ENCODE peak calls at places on chromosomes 6 and 20, in ten cellular contexts. C is RWPE1; O is foreskin fibroblast; J is AG04450; X is stimulated activated naive CD8-positive, alpha-beta T cell treated with anti-CD3 and anti-CD28 coated beads, Interleukin-15, amount 100 ng/mL, for 72 hours; A is fibroblast of lung; N is stimulated activated CD8-positive, alpha-beta memory T cell treated with anti-CD3 and anti-CD28 coated beads, Interleukin-7, amount 100 ng/mL, for 48 hours; F is effector CD8-positive, alpha-beta T cell; T is NCI-H524; S is left cardiac atrium. G is an unnamed sample.

GRCh38 chr6:70413829-70414494 is 654 bp downstream of the FAM135A start:
- DNase-seq in F (peak; percentile 29), S (peak; percentile 36), X (no peak), N (no peak), C (peak; percentile 18), T (peak; percentile 61), J (no peak), O (no peak), A (peak; percentile 22), G (no peak)

GRCh38 chr6:110951986-110952794 is 6.3 kb upstream of the GTF3C6 start:
- DNase-seq in F (no peak), S (no peak), C (peak; percentile 69), J (no peak), T (no peak), N (no peak), X (no peak), O (peak; percentile 72), A (peak; percentile 73), G (no peak)

GRCh38 chr20:13174402-13174801 is 46.7 kb upstream of the ISM1 start:
- DNase-seq in J (no peak), F (no peak), C (no peak), T (no peak), O (no peak), X (no peak), A (no peak), S (no peak), N (no peak), G (no peak)

GRCh38 chr6:4895971-4896370 is 107.9 kb downstream of the RPP40 start:
- DNase-seq in A (no peak), J (no peak), T (no peak), F (no peak), S (no peak), O (no peak), C (no peak), N (no peak), X (no peak), G (no peak)

GRCh38 chr6:54473328-54473727 is 165.1 kb downstream of the TINAG start:
- DNase-seq in X (no peak), N (no peak), S (no peak), T (no peak), C (peak; percentile 3), O (no peak), F (no peak), J (no peak), A (no peak), G (no peak)

GRCh38 chr6:149452062-149452939 is 32.5 kb downstream of the ZC3H12D start:
- DNase-seq in O (no peak), S (no peak), C (no peak), A (no peak), F (no peak), X (no peak), J (no peak), N (no peak), T (no peak), G (no peak)

GRCh38 chr20:4275689-4276088 is 260.3 kb upstream of the RNF24 start:
- DNase-seq in N (no peak), X (no peak), A (no peak), T (no peak), J (no peak), F (no peak), O (no peak), S (no peak), C (no peak), G (no peak)

GRCh38 chr6:38352636-38353035 is 287.1 kb downstream of the BTBD9 start:
- DNase-seq in S (no peak), F (no peak), N (no peak), A (no peak), J (no peak), X (no peak), T (no peak), C (no peak), O (no peak), G (no peak)

GRCh38 chr20:33539129-33539528 is 49.2 kb downstream of the CBFA2T2 start:
- DNase-seq in N (no peak), J (peak; percentile 66), S (no peak), F (no peak), O (peak; percentile 51), C (no peak), A (peak; percentile 48), X (no peak), T (no peak), G (no peak)

GRCh38 chr20:48785256-48785655 is 42.5 kb downstream of the PREX1 start:
- DNase-seq in J (no peak), A (no peak), T (no peak), F (no peak), X (no peak), S (no peak), C (no peak), O (no peak), N (no peak), G (no peak)

GRCh38 chr6:24621626-24622360 is 24.2 kb downstream of the KIAA0319 start:
- DNase-seq in A (no peak), O (no peak), J (no peak), N (no peak), S (no peak), F (no peak), X (no peak), C (no peak), T (no peak), G (no peak)

G was measured in hippocampal formation.